ENCODE peak calls at places on chromosomes 7 and 10, in five cellular contexts. One of them, this sample, is unnamed. For H3K9me3, the result is how much of the 10 kb centered on the place peaks cover.

GRCh38 chr10:132708441-132708840 is 77.5 kb downstream of the NKX6-2 start:
- DNase-seq in hepatocyte: no peak
- DNase-seq in WERI-Rb-1: no peak
- DNase-seq in psoas muscle: peak
- DNase-seq in fibroblast of lung: no peak
- DNase-seq in this sample: no peak

GRCh38 chr7:80499350-80499955 is 12.4 kb downstream of the GNAT3 start:
- DNase-seq in hepatocyte: peak
- DNase-seq in WERI-Rb-1: no peak
- DNase-seq in psoas muscle: peak
- DNase-seq in fibroblast of lung: peak
- DNase-seq in this sample: no peak

GRCh38 chr7:133560900-133561299 is 308.0 kb downstream of the EXOC4 start:
- DNase-seq in hepatocyte: no peak
- DNase-seq in WERI-Rb-1: no peak
- DNase-seq in psoas muscle: no peak
- DNase-seq in fibroblast of lung: no peak
- DNase-seq in this sample: no peak

GRCh38 chr10:19966751-19967150 is 150.5 kb downstream of the PLXDC2 start:
- DNase-seq in hepatocyte: peak
- DNase-seq in WERI-Rb-1: peak
- DNase-seq in psoas muscle: no peak
- DNase-seq in fibroblast of lung: peak
- DNase-seq in this sample: no peak

GRCh38 chr10:88386878-88387773 is 196.0 kb downstream of the RNLS start:
- DNase-seq in hepatocyte: peak
- DNase-seq in WERI-Rb-1: no peak
- DNase-seq in psoas muscle: no peak
- DNase-seq in fibroblast of lung: peak
- DNase-seq in this sample: no peak

GRCh38 chr7:149799397-149800168 is 26.2 kb upstream of the ZNF467 start:
- DNase-seq in hepatocyte: peak
- DNase-seq in WERI-Rb-1: peak
- DNase-seq in psoas muscle: no peak
- DNase-seq in fibroblast of lung: no peak
- DNase-seq in this sample: peak

GRCh38 chr7:40604601-40605438 is 470.0 kb downstream of the SUGCT start:
- DNase-seq in hepatocyte: peak
- DNase-seq in WERI-Rb-1: peak
- DNase-seq in psoas muscle: peak
- DNase-seq in fibroblast of lung: peak
- DNase-seq in this sample: no peak

GRCh38 chr10:15440204-15440711 is 69.2 kb upstream of the FAM171A1 start:
- DNase-seq in hepatocyte: no peak
- DNase-seq in WERI-Rb-1: no peak
- DNase-seq in psoas muscle: no peak
- DNase-seq in fibroblast of lung: no peak
- DNase-seq in this sample: no peak

GRCh38 chr7:18927134-18927533 is 190.3 kb downstream of the TWIST1 start:
- DNase-seq in hepatocyte: no peak
- DNase-seq in WERI-Rb-1: no peak
- DNase-seq in psoas muscle: no peak
- DNase-seq in fibroblast of lung: peak
- DNase-seq in this sample: no peak

GRCh38 chr7:104551226-104551625 is 222.8 kb downstream of the LHFPL3 start:
- DNase-seq in hepatocyte: no peak
- DNase-seq in WERI-Rb-1: no peak
- DNase-seq in psoas muscle: no peak
- DNase-seq in fibroblast of lung: no peak
- DNase-seq in this sample: no peak

GRCh38 chr7:118104812-118105441 is 79.0 kb upstream of the LSM8 start:
- DNase-seq in hepatocyte: peak
- DNase-seq in WERI-Rb-1: no peak
- DNase-seq in psoas muscle: no peak
- DNase-seq in fibroblast of lung: peak
- DNase-seq in this sample: no peak

GRCh38 chr10:14601872-14602725 is 172.6 kb downstream of the FAM107B start:
- DNase-seq in hepatocyte: peak
- DNase-seq in WERI-Rb-1: no peak
- DNase-seq in psoas muscle: no peak
- DNase-seq in fibroblast of lung: peak
- DNase-seq in this sample: peak

GRCh38 chr7:5591547-5591899 is 167.9 kb upstream of the TNRC18 start:
- DNase-seq in hepatocyte: peak
- DNase-seq in WERI-Rb-1: no peak
- DNase-seq in psoas muscle: no peak
- DNase-seq in fibroblast of lung: peak
- DNase-seq in this sample: no peak

GRCh38 chr10:635088-635861 is 54.2 kb downstream of the DIP2C start:
- DNase-seq in hepatocyte: no peak
- DNase-seq in WERI-Rb-1: no peak
- DNase-seq in psoas muscle: no peak
- DNase-seq in fibroblast of lung: no peak
- DNase-seq in this sample: no peak

GRCh38 chr10:82148764-82149163 is 273.8 kb downstream of the NRG3 start:
- DNase-seq in hepatocyte: no peak
- DNase-seq in WERI-Rb-1: no peak
- DNase-seq in psoas muscle: no peak
- DNase-seq in fibroblast of lung: no peak
- DNase-seq in this sample: no peak

GRCh38 chr7:31850601-31851000 is 163.6 kb downstream of the PPP1R17 start:
- DNase-seq in hepatocyte: no peak
- DNase-seq in WERI-Rb-1: peak
- DNase-seq in psoas muscle: no peak
- DNase-seq in fibroblast of lung: no peak
- DNase-seq in this sample: no peak

GRCh38 chr10:128087884-128088695 is 38.1 kb downstream of the MKI67 start:
- DNase-seq in hepatocyte: no peak
- DNase-seq in WERI-Rb-1: peak
- DNase-seq in psoas muscle: no peak
- DNase-seq in fibroblast of lung: no peak
- DNase-seq in this sample: no peak

GRCh38 chr7:104548861-104549260 is 220.5 kb downstream of the LHFPL3 start:
- DNase-seq in hepatocyte: peak
- DNase-seq in WERI-Rb-1: no peak
- DNase-seq in psoas muscle: no peak
- DNase-seq in fibroblast of lung: no peak
- DNase-seq in this sample: no peak

GRCh38 chr7:157397036-157397720 is 60.4 kb downstream of the DNAJB6 start:
- DNase-seq in hepatocyte: no peak
- DNase-seq in WERI-Rb-1: no peak
- DNase-seq in psoas muscle: no peak
- DNase-seq in fibroblast of lung: no peak
- DNase-seq in this sample: no peak

GRCh38 chr10:57979466-57979865 is 288.2 kb downstream of the IPMK start:
- DNase-seq in hepatocyte: peak
- DNase-seq in WERI-Rb-1: no peak
- DNase-seq in psoas muscle: no peak
- DNase-seq in fibroblast of lung: peak
- DNase-seq in this sample: no peak

GRCh38 chr10:73439605-73440298 is 6.4 kb upstream of the MSS51 start:
- DNase-seq in hepatocyte: no peak
- DNase-seq in WERI-Rb-1: no peak
- DNase-seq in psoas muscle: no peak
- DNase-seq in fibroblast of lung: peak
- DNase-seq in this sample: no peak

GRCh38 chr10:100775346-100775745 is 30.0 kb downstream of the PAX2 start:
- DNase-seq in hepatocyte: no peak
- DNase-seq in WERI-Rb-1: no peak
- DNase-seq in psoas muscle: no peak
- DNase-seq in fibroblast of lung: no peak
- DNase-seq in this sample: no peak

GRCh38 chr10:99661370-99661749 is 2.1 kb downstream of the ENTPD7 start:
- DNase-seq in hepatocyte: peak
- DNase-seq in WERI-Rb-1: no peak
- DNase-seq in psoas muscle: no peak
- DNase-seq in fibroblast of lung: peak
- DNase-seq in this sample: no peak

GRCh38 chr10:43075612-43076003 is 1.3 kb upstream of the RET start:
- DNase-seq in hepatocyte: no peak
- DNase-seq in WERI-Rb-1: peak
- DNase-seq in psoas muscle: peak
- DNase-seq in fibroblast of lung: no peak
- DNase-seq in this sample: no peak

GRCh38 chr7:137717811-137718271 is 128.9 kb downstream of the DGKI start:
- DNase-seq in hepatocyte: no peak
- DNase-seq in WERI-Rb-1: no peak
- DNase-seq in psoas muscle: no peak
- DNase-seq in fibroblast of lung: peak
- DNase-seq in this sample: no peak

GRCh38 chr7:153447021-153447420 is 605.2 kb upstream of the DPP6 start:
- DNase-seq in hepatocyte: no peak
- DNase-seq in WERI-Rb-1: no peak
- DNase-seq in psoas muscle: no peak
- DNase-seq in fibroblast of lung: no peak
- DNase-seq in this sample: no peak

GRCh38 chr7:153454283-153454682 is 597.9 kb upstream of the DPP6 start:
- DNase-seq in hepatocyte: no peak
- DNase-seq in WERI-Rb-1: no peak
- DNase-seq in psoas muscle: no peak
- DNase-seq in fibroblast of lung: no peak
- DNase-seq in this sample: no peak

GRCh38 chr7:153457796-153458195 is 594.4 kb upstream of the DPP6 start:
- DNase-seq in hepatocyte: no peak
- DNase-seq in WERI-Rb-1: no peak
- DNase-seq in psoas muscle: no peak
- DNase-seq in fibroblast of lung: no peak
- DNase-seq in this sample: no peak

DNA sequence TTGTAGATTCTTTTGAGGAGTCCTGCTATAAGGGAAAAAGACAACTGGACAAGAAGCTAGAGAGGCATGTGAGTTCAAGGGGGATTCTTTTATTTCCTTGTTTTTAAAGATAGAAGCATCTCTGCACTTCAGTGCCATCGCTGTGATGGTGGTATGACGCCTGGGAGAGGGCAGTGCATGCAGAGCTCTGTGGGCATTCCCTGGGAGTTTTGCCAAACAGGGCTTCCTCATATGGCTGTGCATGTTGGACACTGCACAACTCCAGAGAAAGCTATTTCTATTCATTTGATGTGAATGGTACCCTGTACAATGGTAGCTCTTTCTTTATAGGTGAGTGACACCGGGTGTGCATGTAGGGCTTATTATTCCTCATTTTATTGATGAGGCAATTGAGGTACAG is 599.5 kb upstream of the DPP6 start:
- DNase-seq in hepatocyte: no peak
- DNase-seq in WERI-Rb-1: no peak
- DNase-seq in psoas muscle: no peak
- DNase-seq in fibroblast of lung: no peak
- DNase-seq in this sample: no peak
- H3K9me3 ChIP-seq in hepatocyte: under half
- H3K9me3 ChIP-seq in WERI-Rb-1: under half
- H3K9me3 ChIP-seq in psoas muscle: under half
- H3K9me3 ChIP-seq in fibroblast of lung: under half
- H3K9me3 ChIP-seq in this sample: under half

GRCh38 chr7:93120981-93121549 is 3.3 kb upstream of the SAMD9 start:
- DNase-seq in hepatocyte: no peak
- DNase-seq in WERI-Rb-1: no peak
- DNase-seq in psoas muscle: no peak
- DNase-seq in fibroblast of lung: no peak
- DNase-seq in this sample: no peak

GRCh38 chr7:93119191-93119905 is 1.6 kb upstream of the SAMD9 start:
- DNase-seq in hepatocyte: no peak
- DNase-seq in WERI-Rb-1: no peak
- DNase-seq in psoas muscle: no peak
- DNase-seq in fibroblast of lung: peak
- DNase-seq in this sample: no peak

GRCh38 chr7:93115796-93116195 is 2.0 kb downstream of the SAMD9 start:
- DNase-seq in hepatocyte: no peak
- DNase-seq in WERI-Rb-1: no peak
- DNase-seq in psoas muscle: no peak
- DNase-seq in fibroblast of lung: peak
- DNase-seq in this sample: no peak

GRCh38 chr7:93117327-93117726 is 452 bp downstream of the SAMD9 start:
- DNase-seq in hepatocyte: no peak
- DNase-seq in WERI-Rb-1: no peak
- DNase-seq in psoas muscle: no peak
- DNase-seq in fibroblast of lung: peak
- DNase-seq in this sample: peak

GRCh38 chr7:93117852-93118530 is at the start of gene SAMD9:
- DNase-seq in hepatocyte: peak
- DNase-seq in WERI-Rb-1: no peak
- DNase-seq in psoas muscle: no peak
- DNase-seq in fibroblast of lung: peak
- DNase-seq in this sample: peak
- H3K4me3 ChIP-seq in hepatocyte: peak
- H3K4me3 ChIP-seq in WERI-Rb-1: no peak
- H3K4me3 ChIP-seq in psoas muscle: peak
- H3K4me3 ChIP-seq in fibroblast of lung: peak
- H3K4me3 ChIP-seq in this sample: peak

DNA sequence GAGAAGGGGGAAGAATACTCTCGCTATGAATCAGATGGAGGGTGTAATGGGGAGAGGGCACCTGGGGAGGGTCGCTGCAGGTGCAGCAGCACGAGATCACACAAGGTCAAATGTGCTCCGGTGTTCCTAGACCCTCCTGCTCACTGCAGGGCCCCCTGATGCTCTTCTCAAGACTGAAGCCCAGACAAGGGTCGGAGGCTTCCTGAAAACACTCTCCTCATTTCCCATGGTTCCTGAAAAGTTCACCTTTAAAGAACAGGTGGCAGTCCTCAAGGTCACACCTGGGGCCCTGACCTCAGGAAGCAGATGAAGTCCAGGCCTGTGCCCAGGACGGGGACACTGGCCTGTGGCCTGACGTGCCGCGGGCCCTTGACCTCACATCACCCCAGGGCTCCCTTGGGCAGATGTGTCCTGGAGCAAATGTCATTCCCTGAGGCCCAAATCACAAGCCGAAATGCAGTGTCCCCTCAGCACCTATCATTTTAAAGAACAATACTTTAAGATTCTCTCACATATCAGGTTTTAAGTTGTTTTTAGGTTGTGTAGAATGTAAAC is 289.8 kb downstream of the GLRX3 start:
- DNase-seq in hepatocyte: no peak
- DNase-seq in WERI-Rb-1: no peak
- DNase-seq in psoas muscle: no peak
- DNase-seq in fibroblast of lung: no peak
- DNase-seq in this sample: no peak
- H3K27ac ChIP-seq in hepatocyte: no peak
- H3K27ac ChIP-seq in WERI-Rb-1: no peak
- H3K27ac ChIP-seq in psoas muscle: no peak
- H3K27ac ChIP-seq in fibroblast of lung: no peak
- H3K27ac ChIP-seq in this sample: no peak

GRCh38 chr10:106401967-106402366 is 762.5 kb downstream of the SORCS1 start:
- DNase-seq in hepatocyte: no peak
- DNase-seq in WERI-Rb-1: no peak
- DNase-seq in psoas muscle: no peak
- DNase-seq in fibroblast of lung: no peak
- DNase-seq in this sample: no peak
- H3K9me3 ChIP-seq in hepatocyte: under half
- H3K9me3 ChIP-seq in WERI-Rb-1: under half
- H3K9me3 ChIP-seq in psoas muscle: under half
- H3K9me3 ChIP-seq in fibroblast of lung: under half
- H3K9me3 ChIP-seq in this sample: under half

This sample was measured in CD4-positive, alpha-beta memory T cell.